ENCODE peak calls at places on chromosomes 11 and 22, in four cellular contexts. E, P, M and O are unnamed samples.

GRCh38 chr22:46668116-46668515 is 47.9 kb downstream of the GRAMD4 start:
- DNase-seq in E (no peak), P (no peak), M (no peak), O (no peak)

GRCh38 chr22:22342697-22343602 is 98.4 kb downstream of the VPREB1 start:
- DNase-seq in E (peak), P (peak), M (peak), O (peak)

GRCh38 chr11:58574851-58575250 is 805 bp downstream of the LPXN start:
- DNase-seq in E (no peak), P (no peak), M (no peak), O (no peak)

GRCh38 chr22:37560682-37561208 is 465 bp downstream of the CDC42EP1 start:
- DNase-seq in E (no peak), P (peak), M (no peak), O (no peak)

GRCh38 chr11:34978236-34979191 is 62.1 kb downstream of the PDHX start:
- DNase-seq in E (no peak), P (no peak), M (no peak), O (no peak)

GRCh38 chr11:66139817-66140216 is 69.7 kb downstream of the PACS1 start:
- DNase-seq in E (no peak), P (no peak), M (no peak), O (no peak)

GRCh38 chr11:87260811-87261210 is 223.1 kb downstream of the TMEM135 start:
- DNase-seq in E (no peak), P (no peak), M (no peak), O (no peak)

GRCh38 chr11:45022294-45023064 is 71.8 kb upstream of the TP53I11 start:
- DNase-seq in E (no peak), P (no peak), M (no peak), O (no peak)

GRCh38 chr11:109894242-109894641 is 198.9 kb upstream of the ZC3H12C start:
- DNase-seq in E (no peak), P (no peak), M (no peak), O (no peak)

DNA sequence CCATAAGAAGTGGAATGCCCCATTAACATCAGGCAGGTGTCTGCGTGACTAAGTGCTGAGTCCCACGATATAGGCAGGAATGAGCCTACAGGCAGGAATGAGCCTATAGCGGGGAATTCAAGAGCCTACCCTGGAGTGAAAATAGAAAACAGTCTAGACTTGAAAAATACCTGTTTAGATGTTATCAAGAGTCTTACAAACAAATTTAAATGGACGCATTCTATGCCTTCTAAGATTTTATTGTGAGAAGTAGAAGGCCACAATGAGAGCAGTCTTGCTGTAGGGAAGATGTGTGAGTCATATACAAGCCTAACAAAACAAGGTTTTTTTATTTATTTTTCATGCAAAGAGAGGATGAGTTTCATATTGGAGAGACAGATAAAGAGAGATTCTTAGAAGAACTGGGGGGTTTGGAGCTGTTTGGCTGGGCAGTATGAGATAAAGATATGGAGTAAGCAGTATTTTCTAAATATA is 200.8 kb upstream of the ZC3H12C start:
- DNase-seq in E (no peak), P (peak), M (no peak), O (no peak)
- TF ChIP-seq HMGXB4 in E (no peak), P (no peak), M (no peak), O (no peak)

GRCh38 chr22:29559853-29560252 is 6.3 kb upstream of the THOC5 start:
- DNase-seq in E (no peak), P (no peak), M (no peak), O (no peak)
- TF ChIP-seq HMGXB4 in E (no peak), P (no peak), M (no peak), O (no peak)

GRCh38 chr11:97717922-97718321 is 1302.8 kb upstream of the CNTN5 start:
- DNase-seq in E (no peak), P (no peak), M (no peak), O (no peak)

GRCh38 chr11:97722065-97722464 is 1298.7 kb upstream of the CNTN5 start:
- DNase-seq in E (no peak), P (no peak), M (peak), O (no peak)

DNA sequence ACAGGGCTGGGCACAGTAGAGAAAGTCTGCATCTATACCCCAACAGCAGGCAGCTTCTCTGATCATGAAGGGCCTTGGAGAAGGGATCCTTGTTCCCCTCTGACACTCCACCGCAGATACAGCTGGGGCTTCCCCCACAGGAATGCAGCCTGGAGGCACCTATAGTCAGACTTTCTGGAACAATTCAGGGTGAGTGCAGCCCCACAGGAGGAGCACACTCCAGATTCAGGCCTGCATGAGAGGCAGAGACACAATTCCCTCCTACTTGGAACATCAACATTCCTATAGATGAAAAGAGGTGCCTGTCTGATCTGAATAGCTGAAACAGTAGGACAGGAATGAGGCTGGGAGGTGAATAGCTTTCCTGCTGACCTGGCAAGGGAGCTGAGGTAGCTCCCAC is 1298.0 kb upstream of the CNTN5 start:
- DNase-seq in E (peak), P (no peak), M (no peak), O (no peak)
- TF ChIP-seq HMGXB4 in E (no peak), P (no peak), M (no peak), O (no peak)

GRCh38 chr11:114619659-114620173 is 24.1 kb upstream of the NXPE4 start:
- DNase-seq in E (no peak), P (no peak), M (no peak), O (no peak)

GRCh38 chr11:114615448-114616361 is 20.1 kb upstream of the NXPE4 start:
- DNase-seq in E (no peak), P (no peak), M (no peak), O (no peak)

GRCh38 chr11:114618139-114618538 is 22.6 kb upstream of the NXPE4 start:
- DNase-seq in E (no peak), P (no peak), M (no peak), O (no peak)

GRCh38 chr11:114616516-114616915 is 20.9 kb upstream of the NXPE4 start:
- DNase-seq in E (no peak), P (no peak), M (no peak), O (no peak)

DNA sequence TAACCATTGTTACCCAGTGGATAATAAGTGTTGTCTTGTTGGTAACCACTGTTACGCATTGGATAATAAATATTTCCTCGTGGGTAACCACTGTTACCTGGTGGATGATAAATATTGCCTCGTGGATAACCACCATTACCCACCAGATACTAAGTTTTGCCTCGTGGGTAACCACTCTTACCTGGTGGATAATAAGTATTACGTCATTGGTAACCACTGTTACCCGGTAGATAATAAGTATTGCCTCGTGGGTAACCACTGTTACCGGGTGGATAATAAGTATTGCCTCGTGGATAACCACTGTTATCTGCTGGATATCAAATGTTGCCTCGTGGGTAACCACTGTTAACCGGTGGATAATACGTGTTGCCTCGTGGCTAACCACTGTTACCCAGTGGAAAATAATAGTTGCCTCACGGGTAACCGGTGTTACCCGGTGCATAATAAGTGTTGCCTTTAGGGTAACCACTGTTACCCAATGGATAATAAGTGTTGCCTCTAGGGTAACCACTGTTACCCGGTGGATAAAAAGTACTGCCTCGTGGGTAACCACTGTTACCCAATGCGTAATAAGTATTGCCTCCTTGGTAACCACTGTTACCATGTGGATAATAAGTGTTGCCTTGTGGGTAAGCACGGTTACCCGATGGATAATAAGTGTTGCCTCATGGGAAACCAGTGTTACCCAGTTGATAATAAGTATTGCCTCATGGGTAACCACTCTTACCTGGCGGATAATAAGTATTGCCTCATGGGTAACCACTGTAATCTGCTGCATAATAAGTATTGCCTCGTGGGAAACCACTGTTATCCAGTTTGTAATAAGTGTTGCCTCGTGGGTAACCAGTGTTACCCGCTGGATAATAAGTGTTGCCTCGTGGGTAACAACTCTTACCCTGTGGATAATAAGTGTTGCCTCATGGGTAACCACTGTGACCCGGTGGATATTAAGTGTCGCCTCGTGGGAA is 21.9 kb upstream of the NXPE4 start:
- DNase-seq in E (no peak), P (no peak), M (no peak), O (no peak)
- TF ChIP-seq HMGXB4 in E (no peak), P (no peak), M (no peak), O (no peak)